ENCODE peak calls at places on chromosomes 6 and 20, in nine cellular contexts. X is kidney tubule cell; O is OCI-LY7; D is activated T-cell treated with anti-CD3 and anti-CD28 coated beads, Interleukin-2, amount 50 U/mL, for 72 hours; E is left ventricle myocardium inferior; G is activated T-helper 1 cell treated with anti-CD3 and anti-CD28 coated beads, Interleukin-2, amount 50 U/mL, for 16 hours; V is retina; J is D341Med; N is HTR-8/SVneo. T is an unnamed sample.

GRCh38 chr6:124480021-124480430 is 482.2 kb upstream of the RNF217 start:
- DNase-seq in X (peak; percentile 41), O (no peak), D (no peak), E (no peak), G (no peak), V (no peak), J (no peak), N (peak; percentile 10), T (no peak)

GRCh38 chr20:17969276-17969883 is 562 bp downstream of the MGME1 start:
- DNase-seq in X (peak; percentile 67), O (peak; percentile 57), D (peak; percentile 42), E (no peak), G (no peak), V (no peak), J (peak; percentile 71), N (peak; percentile 45), T (no peak)

GRCh38 chr6:1630212-1630770 is 20.6 kb downstream of the FOXC1 start:
- DNase-seq in X (no peak), O (no peak), D (no peak), E (no peak), G (no peak), V (no peak), J (no peak), N (no peak), T (no peak)

GRCh38 chr6:35069262-35069661 is 71.9 kb downstream of the TCP11 start:
- DNase-seq in X (no peak), O (no peak), D (no peak), E (no peak), G (no peak), V (no peak), J (peak; percentile 58), N (no peak), T (no peak)

GRCh38 chr6:10084276-10084993 is 330.4 kb downstream of the TFAP2A start:
- DNase-seq in X (no peak), O (no peak), D (no peak), E (no peak), G (no peak), V (no peak), J (no peak), N (peak; percentile 25), T (no peak)

GRCh38 chr20:12924126-12924525 is 84.6 kb upstream of the SPTLC3 start:
- DNase-seq in X (no peak), O (no peak), D (no peak), E (no peak), G (no peak), V (no peak), J (no peak), N (no peak), T (no peak)

GRCh38 chr6:110526731-110527130 is 50.3 kb upstream of the SLC22A16 start:
- DNase-seq in X (no peak), O (no peak), D (no peak), E (no peak), G (no peak), V (no peak), J (no peak), N (no peak), T (no peak)

GRCh38 chr6:104281370-104281769 is 578.3 kb downstream of the HACE1 start:
- DNase-seq in X (no peak), O (peak; percentile 4), D (no peak), E (no peak), G (no peak), V (no peak), J (no peak), N (no peak), T (no peak)

GRCh38 chr6:132494954-132495353 is 18.0 kb downstream of the STX7 start:
- DNase-seq in X (no peak), O (no peak), D (no peak), E (no peak), G (no peak), V (no peak), J (no peak), N (no peak), T (no peak)

GRCh38 chr6:39553811-39554802 is 171.1 kb downstream of the KIF6 start:
- DNase-seq in X (no peak), O (no peak), D (no peak), E (no peak), G (no peak), V (no peak), J (no peak), N (no peak), T (no peak)

GRCh38 chr6:158970640-158971291 is 29.2 kb downstream of the RSPH3 start:
- DNase-seq in X (peak; percentile 2), O (no peak), D (no peak), E (no peak), G (no peak), V (no peak), J (no peak), N (no peak), T (no peak)

GRCh38 chr20:3871549-3872265 is 17.5 kb upstream of the PANK2 start:
- DNase-seq in X (no peak), O (no peak), D (no peak), E (no peak), G (no peak), V (no peak), J (peak; percentile 86), N (no peak), T (no peak)

GRCh38 chr6:161439093-161439492 is 165.2 kb upstream of the AGPAT4 start:
- DNase-seq in X (peak; percentile 95), O (no peak), D (no peak), E (peak; percentile 59), G (no peak), V (no peak), J (no peak), N (peak; percentile 52), T (no peak)

GRCh38 chr6:139262519-139263300 is 29.1 kb downstream of the TXLNB start:
- DNase-seq in X (peak; percentile 58), O (peak; percentile 78), D (peak; percentile 26), E (no peak), G (peak; percentile 4), V (no peak), J (no peak), N (no peak), T (no peak)

GRCh38 chr20:56957737-56958553 is 308.5 kb downstream of the BMP7 start:
- DNase-seq in X (peak; percentile 10), O (no peak), D (no peak), E (no peak), G (no peak), V (peak; percentile 91), J (peak; percentile 77), N (no peak), T (no peak)

GRCh38 chr6:13044390-13044789 is 283.9 kb downstream of the TBC1D7 start:
- DNase-seq in X (peak; percentile 90), O (peak; percentile 5), D (no peak), E (no peak), G (no peak), V (no peak), J (no peak), N (no peak), T (no peak)

GRCh38 chr6:90315354-90315960 is 18.8 kb upstream of the BACH2 start:
- DNase-seq in X (peak; percentile 37), O (peak; percentile 92), D (no peak), E (no peak), G (no peak), V (peak; percentile 9), J (no peak), N (no peak), T (no peak)

GRCh38 chr6:40015530-40015929 is 81.3 kb upstream of the MOCS1 start:
- DNase-seq in X (no peak), O (no peak), D (no peak), E (no peak), G (no peak), V (no peak), J (no peak), N (no peak), T (no peak)

GRCh38 chr20:42901689-42902518 is 287.8 kb downstream of the PTPRT start:
- DNase-seq in X (no peak), O (no peak), D (no peak), E (peak; percentile 67), G (no peak), V (no peak), J (no peak), N (no peak), T (no peak)

GRCh38 chr6:81998432-81998831 is 246.0 kb upstream of the TENT5A start:
- DNase-seq in X (no peak), O (no peak), D (no peak), E (no peak), G (no peak), V (no peak), J (no peak), N (no peak), T (no peak)

GRCh38 chr20:48898210-48898609 is 23.3 kb upstream of the ARFGEF2 start:
- DNase-seq in X (peak; percentile 60), O (no peak), D (no peak), E (no peak), G (no peak), V (no peak), J (no peak), N (no peak), T (no peak)

GRCh38 chr6:136401749-136402148 is 112.1 kb upstream of the BCLAF1 start:
- DNase-seq in X (peak; percentile 85), O (no peak), D (no peak), E (no peak), G (no peak), V (no peak), J (no peak), N (no peak), T (no peak)

GRCh38 chr6:157265186-157265585 is 58.1 kb downstream of the TMEM242 start:
- DNase-seq in X (no peak), O (no peak), D (no peak), E (no peak), G (no peak), V (no peak), J (no peak), N (no peak), T (no peak)

GRCh38 chr20:43941476-43942212 is 27.0 kb downstream of the TOX2 start:
- DNase-seq in X (peak; percentile 16), O (peak; percentile 33), D (no peak), E (no peak), G (no peak), V (no peak), J (no peak), N (no peak), T (no peak)

GRCh38 chr6:113495521-113495920 is 361.6 kb upstream of the MARCKS start:
- DNase-seq in X (peak; percentile 94), O (no peak), D (no peak), E (no peak), G (no peak), V (no peak), J (no peak), N (no peak), T (no peak)

GRCh38 chr6:21022343-21023107 is 488.3 kb downstream of the CDKAL1 start:
- DNase-seq in X (peak; percentile 100), O (no peak), D (no peak), E (no peak), G (no peak), V (peak; percentile 43), J (no peak), N (peak; percentile 27), T (no peak)

GRCh38 chr20:20364747-20365558 is 3.0 kb upstream of the INSM1 start:
- DNase-seq in X (no peak), O (no peak), D (peak; percentile 20), E (no peak), G (no peak), V (peak; percentile 71), J (no peak), N (no peak), T (no peak)

GRCh38 chr20:11777861-11778570 is 139.7 kb upstream of the BTBD3 start:
- DNase-seq in X (no peak), O (no peak), D (no peak), E (no peak), G (no peak), V (no peak), J (no peak), N (peak; percentile 48), T (peak; percentile 95)

GRCh38 chr6:36042618-36043260 is 15.1 kb downstream of the MAPK14 start:
- DNase-seq in X (no peak), O (no peak), D (no peak), E (no peak), G (no peak), V (no peak), J (no peak), N (no peak), T (no peak)

GRCh38 chr20:39271205-39271604 is 309.1 kb downstream of the DHX35 start:
- DNase-seq in X (no peak), O (no peak), D (no peak), E (peak; percentile 44), G (no peak), V (no peak), J (no peak), N (no peak), T (no peak)

GRCh38 chr6:155782320-155782730 is 326.7 kb upstream of the NOX3 start:
- DNase-seq in X (peak; percentile 99), O (no peak), D (no peak), E (no peak), G (no peak), V (no peak), J (no peak), N (peak; percentile 28), T (peak; percentile 22)